ENCODE peak calls at places on chromosome 1, in four cellular contexts. H is HepG2, R is K562, F is GM12878. M is an unnamed sample.

GRCh38 chr1:242738702-242739225 is 214.3 kb upstream of the PLD5 start:
- DNase-seq in H (no peak), R (no peak), F (no peak), M (no peak)

GRCh38 chr1:167687919-167688519 is 33.8 kb upstream of the MPZL1 start:
- DNase-seq in H (peak), R (peak), F (peak), M (peak)

GRCh38 chr1:240044620-240045019 is 47.1 kb upstream of the FMN2 start:
- DNase-seq in H (no peak), R (no peak), F (no peak), M (no peak)

GRCh38 chr1:201543871-201544521 is 5.1 kb downstream of the NAV1 start:
- DNase-seq in H (no peak), R (peak), F (no peak), M (no peak)

GRCh38 chr1:43492816-43493215 is 37.9 kb upstream of the PTPRF start:
- DNase-seq in H (no peak), R (no peak), F (no peak), M (no peak)

GRCh38 chr1:48493970-48494769 is 22.2 kb upstream of the SPATA6 start:
- DNase-seq in H (peak), R (no peak), F (no peak), M (no peak)

GRCh38 chr1:88763649-88764406 is 79.8 kb downstream of the PKN2 start:
- DNase-seq in H (no peak), R (no peak), F (no peak), M (no peak)

GRCh38 chr1:54984126-54984842 is 3.9 kb downstream of the TMEM61 start:
- DNase-seq in H (no peak), R (no peak), F (no peak), M (no peak)

GRCh38 chr1:5349526-5349925 is 642.7 kb downstream of the NPHP4 start:
- DNase-seq in H (no peak), R (no peak), F (no peak), M (no peak)

GRCh38 chr1:2050482-2050792 is 226 bp downstream of the PRKCZ start:
- DNase-seq in H (no peak), R (no peak), F (no peak), M (peak)

GRCh38 chr1:110125810-110126209 is 13.6 kb downstream of the UBL4B start:
- DNase-seq in H (no peak), R (no peak), F (no peak), M (no peak)

GRCh38 chr1:230517786-230518185 is 91.7 kb upstream of the PGBD5 start:
- DNase-seq in H (no peak), R (no peak), F (no peak), M (peak)

GRCh38 chr1:157951219-157951618 is 42.2 kb upstream of the KIRREL1 start:
- DNase-seq in H (no peak), R (no peak), F (no peak), M (no peak)

GRCh38 chr1:42419449-42419848 is 36.4 kb downstream of the ZMYND12 start:
- DNase-seq in H (no peak), R (no peak), F (no peak), M (no peak)

GRCh38 chr1:230268371-230269170 is 157.6 kb downstream of the PGBD5 start:
- DNase-seq in H (peak), R (peak), F (no peak), M (no peak)

GRCh38 chr1:201015551-201016091 is 7.9 kb downstream of the KIF21B start:
- DNase-seq in H (no peak), R (peak), F (no peak), M (no peak)

GRCh38 chr1:48572632-48573258 is 100.7 kb upstream of the SPATA6 start:
- DNase-seq in H (peak), R (peak), F (no peak), M (peak)

GRCh38 chr1:43053040-43053439 is 94.4 kb upstream of the SLC2A1 start:
- DNase-seq in H (no peak), R (no peak), F (no peak), M (no peak)

GRCh38 chr1:203320546-203321272 is 15.4 kb downstream of the BTG2 start:
- DNase-seq in H (no peak), R (peak), F (no peak), M (peak)

GRCh38 chr1:35120458-35121133 is 41.4 kb downstream of the ZMYM1 start:
- DNase-seq in H (peak), R (no peak), F (no peak), M (peak)

GRCh38 chr1:201917362-201918033 is 28.8 kb downstream of the SHISA4 start:
- DNase-seq in H (no peak), R (peak), F (no peak), M (no peak)

GRCh38 chr1:116671835-116672234 is 4.3 kb upstream of the IGSF3 start:
- DNase-seq in H (no peak), R (no peak), F (no peak), M (no peak)

GRCh38 chr1:52238474-52238873 is 96.6 kb downstream of the ZFYVE9 start:
- DNase-seq in H (no peak), R (no peak), F (no peak), M (no peak)

GRCh38 chr1:107196973-107197562 is 56.2 kb downstream of the NTNG1 start:
- DNase-seq in H (peak), R (peak), F (peak), M (peak)

GRCh38 chr1:211632808-211633522 is 42.5 kb downstream of the NEK2 start:
- DNase-seq in H (no peak), R (no peak), F (no peak), M (no peak)

GRCh38 chr1:170823120-170823519 is 112.2 kb upstream of the MROH9 start:
- DNase-seq in H (no peak), R (no peak), F (no peak), M (no peak)

GRCh38 chr1:99447716-99448115 is 183.4 kb downstream of the PLPPR4 start:
- DNase-seq in H (no peak), R (no peak), F (no peak), M (no peak)
- TF ChIP-seq ETV6 in H (no peak), R (no peak), F (no peak), M (no peak)

GRCh38 chr1:204711947-204712701 is 26.6 kb upstream of the LRRN2 start:
- DNase-seq in H (no peak), R (peak), F (no peak), M (no peak)
- TF ChIP-seq ETV6 in H (no peak), R (no peak), F (no peak), M (no peak)

GRCh38 chr1:29236993-29237905 is 927 bp downstream of the PTPRU start:
- DNase-seq in H (peak), R (no peak), F (no peak), M (peak)
- TF ChIP-seq ETV6 in H (no peak), R (no peak), F (no peak), M (no peak)

GRCh38 chr1:93566227-93566626 is 115.4 kb downstream of the BCAR3 start:
- DNase-seq in H (no peak), R (peak), F (no peak), M (no peak)
- TF ChIP-seq ETV6 in H (no peak), R (no peak), F (no peak), M (no peak)

DNA sequence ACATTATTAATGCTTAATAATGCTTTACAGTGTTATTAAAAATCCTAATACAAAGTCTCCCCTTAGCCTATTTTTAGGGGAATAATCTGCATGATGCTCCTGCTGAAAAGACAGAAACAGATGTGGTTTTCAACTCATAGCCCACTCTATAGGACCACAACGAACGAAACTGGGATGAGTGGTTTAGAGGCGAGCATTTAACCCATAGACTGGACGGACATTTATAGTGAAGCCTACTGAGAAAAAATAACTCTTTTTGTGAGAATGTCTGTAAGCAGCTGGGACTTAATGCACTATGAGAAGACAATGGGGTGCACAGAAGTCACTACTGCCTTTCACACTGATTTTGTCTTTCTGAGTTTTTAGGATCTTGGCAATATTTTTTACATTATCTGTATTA is 1599.6 kb upstream of the B3GALT2 start:
- DNase-seq in H (no peak), R (no peak), F (no peak), M (no peak)
- TF ChIP-seq ETV6 in H (no peak), R (no peak), F (no peak), M (no peak)

DNA sequence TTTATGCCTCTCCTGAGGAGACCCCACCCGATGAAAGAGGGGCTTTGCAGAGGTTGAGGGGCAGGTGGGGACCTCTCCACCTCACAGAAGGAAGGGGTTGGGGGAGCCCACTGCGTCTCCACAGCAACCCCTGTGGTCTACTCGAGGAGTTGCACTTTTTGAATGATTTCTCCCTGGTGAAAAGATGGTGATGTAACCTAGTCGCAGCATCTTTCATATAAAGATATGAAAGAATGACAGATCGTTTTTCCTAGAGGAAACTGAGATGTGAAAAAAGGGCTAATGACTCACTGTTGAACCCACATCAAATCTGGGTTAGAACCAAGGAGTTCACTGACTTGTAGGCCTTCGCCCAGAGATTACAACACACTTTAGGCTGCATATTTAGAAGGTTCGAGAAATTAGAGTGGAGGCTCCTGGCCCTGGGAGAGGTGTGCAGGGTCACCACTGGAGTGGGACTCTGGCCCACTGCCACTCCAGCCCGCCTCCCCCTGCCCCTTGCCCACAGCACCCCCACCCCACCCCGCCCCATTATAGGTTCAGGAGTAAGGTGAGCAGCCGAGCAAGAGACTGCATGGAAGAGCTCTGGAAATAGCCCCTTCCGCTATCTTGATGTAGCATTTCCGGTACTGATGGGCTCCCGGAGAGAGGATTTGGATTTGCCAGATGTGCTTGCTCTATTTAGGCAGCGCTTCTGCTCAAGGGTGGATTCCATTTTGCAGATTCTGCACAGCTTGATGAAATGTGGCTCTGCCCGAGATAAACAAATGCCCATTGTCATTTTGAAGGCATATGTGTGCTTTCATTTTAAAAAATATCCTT is 6.7 kb downstream of the TGFB2 start:
- DNase-seq in H (no peak), R (peak), F (no peak), M (peak)
- TF ChIP-seq ETV6 in H (no peak), R (no peak), F (no peak), M (no peak)

DNA sequence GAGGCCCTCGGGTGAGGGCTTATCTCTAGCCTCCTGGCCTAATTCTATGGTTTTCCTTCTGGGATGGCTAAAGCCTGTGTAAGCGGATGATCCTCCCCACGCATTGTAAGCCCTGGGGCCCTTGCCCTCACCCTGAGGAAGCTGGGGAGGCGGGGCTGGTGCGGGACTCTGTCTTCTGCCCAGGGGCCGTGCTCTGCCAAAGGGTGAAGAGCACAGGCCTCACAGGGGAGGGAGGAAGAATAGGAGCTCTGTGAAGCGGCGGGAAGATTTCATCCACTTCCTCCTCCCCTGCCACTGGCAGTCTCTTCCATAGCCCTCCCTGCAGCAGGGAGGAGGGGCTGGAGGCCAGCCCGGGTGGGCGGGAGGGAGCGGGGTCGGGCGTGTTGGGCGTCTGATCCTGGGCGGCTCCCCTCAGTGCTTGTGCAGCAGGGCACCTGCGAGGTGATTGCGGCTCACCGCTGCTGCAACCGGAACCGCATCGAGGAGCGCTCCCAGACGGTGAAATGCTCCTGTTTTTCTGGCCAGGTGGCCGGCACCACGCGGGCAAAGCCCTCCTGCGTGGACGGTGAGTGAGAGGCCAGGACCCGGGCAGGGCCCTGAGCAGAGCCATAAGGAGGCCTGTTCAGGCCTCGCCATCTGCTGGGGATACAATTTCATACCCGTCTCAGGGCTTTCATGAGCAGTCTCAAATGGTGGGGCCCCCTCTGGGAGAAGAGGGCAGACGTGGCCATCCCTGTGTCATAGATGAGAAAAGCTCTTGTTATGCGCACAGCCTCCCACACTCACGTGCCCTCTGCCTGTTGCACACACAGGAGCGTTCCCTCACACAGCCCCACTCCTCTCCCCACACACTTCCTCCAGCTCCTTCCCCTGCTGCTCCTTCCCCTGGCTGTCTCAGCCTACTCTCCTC is 7.7 kb upstream of the PPM1J start:
- DNase-seq in H (no peak), R (no peak), F (no peak), M (peak)
- TF ChIP-seq ETV6 in H (no peak), R (no peak), F (no peak), M (no peak)

DNA sequence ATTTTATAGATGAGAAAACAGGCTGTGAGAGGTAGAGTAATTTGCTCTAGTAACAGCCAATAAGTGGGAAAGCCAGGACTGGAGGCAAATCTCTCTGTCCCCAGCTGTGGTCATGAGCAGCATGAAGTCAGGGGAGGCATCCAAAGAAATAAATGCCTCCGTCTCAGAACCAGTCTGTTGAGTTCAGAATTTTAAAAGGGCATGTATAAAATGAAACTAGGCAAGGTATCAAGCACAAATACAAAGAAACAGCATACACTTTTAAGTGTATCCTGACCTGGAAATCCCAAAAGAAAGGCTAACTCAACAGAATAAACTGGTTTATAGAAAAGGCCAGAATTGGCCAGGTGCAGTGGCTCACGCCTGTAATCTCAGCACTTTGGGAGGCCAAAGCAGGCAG is 120.0 kb upstream of the B3GALT2 start:
- DNase-seq in H (no peak), R (no peak), F (no peak), M (no peak)
- TF ChIP-seq ETV6 in H (no peak), R (no peak), F (no peak), M (no peak)

GRCh38 chr1:205073511-205073910 is 10.7 kb downstream of the TMEM81 start:
- DNase-seq in H (no peak), R (no peak), F (no peak), M (no peak)

GRCh38 chr1:205075642-205076155 is 8.6 kb downstream of the TMEM81 start:
- DNase-seq in H (no peak), R (no peak), F (no peak), M (no peak)

GRCh38 chr1:205074513-205074912 is 9.7 kb downstream of the TMEM81 start:
- DNase-seq in H (no peak), R (no peak), F (no peak), M (no peak)

GRCh38 chr1:205072881-205073280 is 11.4 kb downstream of the TMEM81 start:
- DNase-seq in H (no peak), R (no peak), F (no peak), M (no peak)

GRCh38 chr1:205074084-205074483 is 10.2 kb downstream of the TMEM81 start:
- DNase-seq in H (no peak), R (no peak), F (no peak), M (no peak)
- TF ChIP-seq ETV6 in H (no peak), R (no peak), F (no peak), M (no peak)

M was measured in WTC11.